ENCODE peak calls at places on chromosomes 13 and 19, in five cellular contexts. J, E, D, G and N are unnamed samples.
A peak's percentile ranks its signal among the peaks of the same experiment; 100 is the strongest.

GRCh38 chr13:111881700-111882099 is 185.2 kb upstream of the SOX1 start:
- DNase-seq in J (no peak), E (no peak), D (no peak), G (no peak), N (no peak)

GRCh38 chr19:47179643-47180310 is 49.1 kb downstream of the SAE1 start:
- DNase-seq in J (no peak), E (no peak), D (no peak), G (no peak), N (no peak)

GRCh38 chr13:104936304-104936703 is 1599.2 kb downstream of the EFNB2 start:
- DNase-seq in J (no peak), E (no peak), D (no peak), G (no peak), N (no peak)

GRCh38 chr13:113879506-113880360 is 15.9 kb upstream of the GAS6 start:
- DNase-seq in J (no peak), E (no peak), D (no peak), G (no peak), N (no peak)

GRCh38 chr13:34731486-34731885 is 210.6 kb upstream of the NBEA start:
- DNase-seq in J (no peak), E (no peak), D (no peak), G (no peak), N (no peak)

GRCh38 chr19:18856385-18857126 is 24.8 kb downstream of the UPF1 start:
- DNase-seq in J (no peak), E (no peak), D (no peak), G (no peak), N (no peak)

GRCh38 chr13:41059466-41059865 is 1.8 kb upstream of the WBP4 start:
- DNase-seq in J (no peak), E (no peak), D (no peak), G (no peak), N (no peak)

GRCh38 chr13:58343081-58343480 is 711.5 kb downstream of the PCDH17 start:
- DNase-seq in J (no peak), E (no peak), D (no peak), G (no peak), N (no peak)

GRCh38 chr19:33064117-33064777 is 441 bp downstream of the RHPN2 start:
- DNase-seq in J (no peak), E (peak; percentile 63), D (no peak), G (no peak), N (no peak)

GRCh38 chr13:36718146-36718545 is 44.3 kb downstream of the SERTM1 start:
- DNase-seq in J (no peak), E (no peak), D (no peak), G (no peak), N (no peak)

GRCh38 chr13:46211116-46211515 is 612 bp upstream of the LRRC63 start:
- DNase-seq in J (no peak), E (no peak), D (peak; percentile 42), G (no peak), N (no peak)

GRCh38 chr13:27264181-27264580 is 6.4 kb upstream of the RASL11A start:
- DNase-seq in J (no peak), E (peak; percentile 31), D (peak; percentile 37), G (peak; percentile 47), N (no peak)

GRCh38 chr13:95323930-95324662 is 22.8 kb upstream of the ABCC4 start:
- DNase-seq in J (no peak), E (no peak), D (no peak), G (no peak), N (no peak)

GRCh38 chr19:21848706-21849105 is 12.7 kb upstream of the ZNF43 start:
- DNase-seq in J (no peak), E (no peak), D (no peak), G (no peak), N (no peak)

GRCh38 chr19:29489182-29489951 is 36.4 kb upstream of the VSTM2B start:
- DNase-seq in J (no peak), E (no peak), D (no peak), G (no peak), N (no peak)

GRCh38 chr13:76425930-76426329 is 460.3 kb downstream of the KCTD12 start:
- DNase-seq in J (no peak), E (no peak), D (no peak), G (no peak), N (no peak)

GRCh38 chr13:112711528-112712265 is 21.9 kb downstream of the ATP11A start:
- DNase-seq in J (peak; percentile 87), E (peak; percentile 71), D (peak; percentile 94), G (peak; percentile 89), N (peak; percentile 93)

GRCh38 chr19:6531163-6531955 is 533 bp downstream of the TNFSF9 start:
- DNase-seq in J (no peak), E (no peak), D (no peak), G (no peak), N (peak; percentile 15)

GRCh38 chr19:40231544-40232424 is 5.3 kb upstream of the CCNP start:
- DNase-seq in J (no peak), E (no peak), D (peak; percentile 54), G (peak; percentile 61), N (no peak)

GRCh38 chr19:54100560-54100959 is at the start of gene OSCAR:
- DNase-seq in J (no peak), E (no peak), D (no peak), G (no peak), N (no peak)

GRCh38 chr19:3509566-3509989 is 3.5 kb downstream of the FZR1 start:
- DNase-seq in J (no peak), E (no peak), D (peak; percentile 92), G (no peak), N (no peak)

GRCh38 chr13:52787212-52787611 is 47.6 kb upstream of the CNMD start:
- DNase-seq in J (no peak), E (no peak), D (no peak), G (no peak), N (no peak)

GRCh38 chr19:40348961-40349507 is 539 bp downstream of the PLD3 start:
- DNase-seq in J (peak; percentile 19), E (peak; percentile 13), D (peak; percentile 59), G (no peak), N (no peak)

GRCh38 chr13:94121686-94122085 is 357.8 kb downstream of the DCT start:
- DNase-seq in J (no peak), E (no peak), D (peak; percentile 43), G (no peak), N (no peak)

GRCh38 chr13:30679483-30680330 is 55.6 kb upstream of the ALOX5AP start:
- DNase-seq in J (no peak), E (no peak), D (no peak), G (no peak), N (no peak)

GRCh38 chr19:55118401-55118991 is 1.1 kb upstream of the PPP1R12C start:
- DNase-seq in J (peak; percentile 41), E (peak; percentile 36), D (peak; percentile 21), G (peak; percentile 82), N (no peak)

GRCh38 chr19:7618771-7619510 is 10.4 kb downstream of the XAB2 start:
- DNase-seq in J (no peak), E (peak; percentile 98), D (peak; percentile 90), G (no peak), N (no peak)

GRCh38 chr19:3176715-3177501 is 1.7 kb upstream of the S1PR4 start:
- DNase-seq in J (no peak), E (no peak), D (no peak), G (no peak), N (no peak)

GRCh38 chr19:51012661-51013190 is 6.8 kb downstream of the KLK10 start:
- DNase-seq in J (no peak), E (no peak), D (no peak), G (no peak), N (no peak)

GRCh38 chr19:4657262-4657661 is 12.9 kb downstream of the MYDGF start:
- DNase-seq in J (no peak), E (no peak), D (no peak), G (no peak), N (no peak)
- TF ChIP-seq POLR2A in J (no peak), E (no peak), D (no peak), G (no peak), N (no peak)

DNA sequence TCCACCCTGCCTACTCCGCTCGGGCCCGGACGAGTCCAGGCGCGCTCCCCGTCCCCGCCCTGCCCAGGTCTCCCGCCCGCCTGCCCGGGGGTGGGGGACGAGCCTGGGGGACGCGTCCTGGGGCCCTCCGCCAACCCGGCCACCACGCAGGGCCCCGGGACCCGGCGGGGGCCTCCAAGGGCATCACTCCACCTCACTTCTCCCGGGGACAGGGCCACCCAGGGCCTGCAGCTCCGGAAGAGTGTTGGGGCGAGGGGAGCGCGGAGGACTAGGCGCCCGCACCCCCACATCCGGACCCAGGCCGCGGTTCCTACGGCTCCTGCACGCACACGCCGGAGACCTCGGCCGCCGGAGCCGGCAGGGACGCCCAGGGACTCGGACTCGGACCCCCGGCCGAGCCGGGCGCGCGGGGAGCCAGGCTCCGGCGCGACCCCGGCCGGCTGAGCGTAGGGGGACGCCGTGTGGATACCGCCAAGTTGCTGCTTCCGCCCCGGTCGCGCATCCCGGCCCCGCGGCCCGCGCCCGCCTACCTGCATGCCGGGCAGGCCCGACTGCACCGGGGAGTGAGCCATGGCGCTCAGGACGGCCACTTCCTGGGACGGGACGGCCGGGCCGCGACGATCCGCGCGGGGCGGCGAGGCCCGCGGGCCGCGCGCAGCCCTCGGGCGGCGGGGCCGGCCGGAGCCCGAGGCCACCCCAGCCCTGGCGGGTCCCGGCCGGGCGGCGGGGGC is 527 bp downstream of the STK24 start:
- DNase-seq in J (peak; percentile 36), E (peak; percentile 65), D (peak; percentile 50), G (peak; percentile 67), N (peak; percentile 61)
- TF ChIP-seq POLR2A in J (no peak), E (no peak), D (no peak), G (no peak), N (no peak)

GRCh38 chr13:32316476-32316875 is 1.2 kb downstream of the BRCA2 start:
- DNase-seq in J (no peak), E (no peak), D (no peak), G (no peak), N (no peak)

GRCh38 chr13:32314271-32314967 is 744 bp downstream of the ZAR1L start:
- DNase-seq in J (peak; percentile 15), E (peak; percentile 14), D (peak; percentile 48), G (peak; percentile 59), N (peak; percentile 18)

GRCh38 chr13:32314968-32315254 is 252 bp downstream of the ZAR1L start:
- DNase-seq in J (peak; percentile 60), E (peak; percentile 30), D (peak; percentile 40), G (peak; percentile 41), N (no peak)

GRCh38 chr13:32316030-32316344 is 679 bp downstream of the BRCA2 start:
- DNase-seq in J (no peak), E (no peak), D (no peak), G (no peak), N (no peak)

DNA sequence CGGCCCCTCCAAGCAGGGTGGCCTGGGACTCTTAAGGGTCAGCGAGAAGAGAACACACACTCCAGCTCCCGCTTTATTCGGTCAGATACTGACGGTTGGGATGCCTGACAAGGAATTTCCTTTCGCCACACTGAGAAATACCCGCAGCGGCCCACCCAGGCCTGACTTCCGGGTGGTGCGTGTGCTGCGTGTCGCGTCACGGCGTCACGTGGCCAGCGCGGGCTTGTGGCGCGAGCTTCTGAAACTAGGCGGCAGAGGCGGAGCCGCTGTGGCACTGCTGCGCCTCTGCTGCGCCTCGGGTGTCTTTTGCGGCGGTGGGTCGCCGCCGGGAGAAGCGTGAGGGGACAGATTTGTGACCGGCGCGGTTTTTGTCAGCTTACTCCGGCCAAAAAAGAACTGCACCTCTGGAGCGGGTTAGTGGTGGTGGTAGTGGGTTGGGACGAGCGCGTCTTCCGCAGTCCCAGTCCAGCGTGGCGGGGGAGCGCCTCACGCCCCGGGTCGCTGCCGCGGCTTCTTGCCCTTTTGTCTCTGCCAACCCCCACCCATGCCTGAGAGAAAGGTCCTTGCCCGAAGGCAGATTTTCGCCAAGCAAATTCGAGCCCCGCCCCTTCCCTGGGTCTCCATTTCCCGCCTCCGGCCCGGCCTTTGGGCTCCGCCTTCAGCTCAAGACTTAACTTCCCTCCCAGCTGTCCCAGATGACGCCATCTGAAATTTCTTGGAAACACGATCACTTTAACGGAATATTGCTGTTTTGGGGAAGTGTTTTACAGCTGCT is at the start of the genes BRCA2 and ZAR1L:
- DNase-seq in J (peak; percentile 83), E (peak; percentile 90), D (peak; percentile 92), G (peak; percentile 94), N (peak; percentile 85)
- TF ChIP-seq POLR2A in J (no peak), E (peak; percentile 40), D (peak; percentile 24), G (no peak), N (peak; percentile 55)

GRCh38 chr19:48965033-48965805 is at the start of gene FTL:
- DNase-seq in J (peak; percentile 98), E (peak; percentile 98), D (peak; percentile 98), G (peak; percentile 99), N (peak; percentile 98)
- TF ChIP-seq POLR2A in J (peak; percentile 99), E (peak; percentile 98), D (peak; percentile 100), G (peak; percentile 98), N (peak; percentile 99)